ENCODE peak calls at places on chromosome 6, in eight cellular contexts. E is NCI-H524, F is T-cell, J is omental fat pad, M is BJ, D is psoas muscle, B is Kasumi-1, O is OCI-M1. N is an unnamed sample.

GRCh38 chr6:43297644-43298564 is at the start of gene SLC22A7:
- DNase-seq in E (no peak), O (no peak), D (peak), J (no peak), F (no peak), B (no peak), M (no peak), N (no peak)

GRCh38 chr6:56684342-56685101 is 41.8 kb upstream of the DST start:
- DNase-seq in E (no peak), J (no peak), O (no peak), D (no peak), M (no peak), F (no peak), B (no peak), N (no peak)

GRCh38 chr6:53279301-53279700 is 69.4 kb downstream of the ELOVL5 start:
- DNase-seq in D (no peak), O (no peak), M (no peak), J (no peak), F (no peak), B (no peak), E (no peak), N (no peak)

GRCh38 chr6:30075094-30075986 is at the start of gene RNF39:
- DNase-seq in J (no peak), E (no peak), O (no peak), F (no peak), M (no peak), D (peak), B (no peak), N (peak)

GRCh38 chr6:89582669-89583325 is 55.8 kb downstream of the LYRM2 start:
- DNase-seq in J (no peak), D (no peak), E (peak), F (no peak), O (no peak), M (no peak), B (no peak), N (no peak)

GRCh38 chr6:98927534-98927933 is 20.2 kb downstream of the FBXL4 start:
- DNase-seq in O (no peak), J (no peak), E (no peak), B (no peak), M (no peak), D (no peak), F (no peak), N (peak)

GRCh38 chr6:34679552-34680255 is 16.9 kb downstream of the ILRUN start:
- DNase-seq in J (no peak), M (no peak), E (no peak), D (no peak), O (peak), F (no peak), B (peak), N (no peak)

GRCh38 chr6:25218346-25218745 is 60.8 kb upstream of the CARMIL1 start:
- DNase-seq in E (no peak), B (no peak), O (no peak), F (no peak), J (no peak), D (no peak), M (no peak), N (peak)

GRCh38 chr6:140960566-140960965 is 1172.2 kb upstream of the GJE1 start:
- DNase-seq in B (no peak), O (no peak), M (no peak), E (no peak), D (no peak), F (no peak), J (no peak), N (no peak)

GRCh38 chr6:21665436-21666199 is 72.1 kb downstream of the SOX4 start:
- DNase-seq in M (no peak), D (peak), E (peak), F (no peak), O (no peak), J (no peak), B (no peak), N (peak)

GRCh38 chr6:143673638-143674037 is 4.1 kb upstream of the PHACTR2 start:
- DNase-seq in E (no peak), D (no peak), M (peak), B (no peak), O (no peak), F (no peak), J (no peak), N (peak)

GRCh38 chr6:85673198-85674139 is 30.8 kb upstream of the SYNCRIP start:
- DNase-seq in D (no peak), M (no peak), E (no peak), B (peak), J (no peak), F (no peak), O (peak), N (no peak)

GRCh38 chr6:42727084-42727601 is 4.7 kb upstream of the PRPH2 start:
- DNase-seq in O (no peak), D (peak), M (no peak), B (no peak), E (peak), F (no peak), J (no peak), N (peak)

GRCh38 chr6:40996591-40997247 is 42.3 kb downstream of the UNC5CL start:
- DNase-seq in D (no peak), O (no peak), B (no peak), M (no peak), J (no peak), F (no peak), E (no peak), N (peak)

N was measured in left kidney.